ENCODE peak calls at places on chromosomes 13 and 19, in five cellular contexts. G, W, R, A and O are unnamed samples.

GRCh38 chr13:53336441-53337160 is 308.0 kb downstream of the OLFM4 start:
- DNase-seq in W (no peak), G (no peak), A (no peak), R (no peak), O (no peak)

GRCh38 chr19:3821857-3822364 is 35.7 kb upstream of the MATK start:
- DNase-seq in W (peak; percentile 99), G (peak; percentile 26), R (no peak), A (no peak), O (no peak)

GRCh38 chr13:89726690-89727435 is 1620.6 kb upstream of the MIR17HG start:
- DNase-seq in G (no peak), W (no peak), R (no peak), A (no peak), O (no peak)

GRCh38 chr13:77002590-77003190 is 10.8 kb downstream of the CLN5 start:
- DNase-seq in R (no peak), A (no peak), G (no peak), W (no peak), O (no peak)

GRCh38 chr19:6125571-6125989 is 9.9 kb upstream of the ACSBG2 start:
- DNase-seq in W (peak; percentile 56), R (no peak), A (peak; percentile 24), G (no peak), O (no peak)

GRCh38 chr13:30551194-30551593 is 66.5 kb upstream of the USPL1 start:
- DNase-seq in G (no peak), A (no peak), R (no peak), W (no peak), O (no peak)

GRCh38 chr13:26541041-26541440 is 16.4 kb upstream of the WASF3 start:
- DNase-seq in W (no peak), R (no peak), A (no peak), G (no peak), O (no peak)

GRCh38 chr19:12868540-12869112 is 12.6 kb downstream of the DNASE2 start:
- DNase-seq in G (no peak), W (peak; percentile 76), R (no peak), A (no peak), O (no peak)

GRCh38 chr19:23403581-23404324 is 8.5 kb upstream of the ZNF91 start:
- DNase-seq in R (no peak), G (no peak), W (no peak), A (no peak), O (peak; percentile 55)

GRCh38 chr19:28289294-28290063 is 923.5 kb downstream of the UQCRFS1 start:
- DNase-seq in R (no peak), W (no peak), G (no peak), A (no peak), O (no peak)
- TF ChIP-seq EP300 in R (no peak), W (no peak), G (no peak), A (no peak), O (no peak)

DNA sequence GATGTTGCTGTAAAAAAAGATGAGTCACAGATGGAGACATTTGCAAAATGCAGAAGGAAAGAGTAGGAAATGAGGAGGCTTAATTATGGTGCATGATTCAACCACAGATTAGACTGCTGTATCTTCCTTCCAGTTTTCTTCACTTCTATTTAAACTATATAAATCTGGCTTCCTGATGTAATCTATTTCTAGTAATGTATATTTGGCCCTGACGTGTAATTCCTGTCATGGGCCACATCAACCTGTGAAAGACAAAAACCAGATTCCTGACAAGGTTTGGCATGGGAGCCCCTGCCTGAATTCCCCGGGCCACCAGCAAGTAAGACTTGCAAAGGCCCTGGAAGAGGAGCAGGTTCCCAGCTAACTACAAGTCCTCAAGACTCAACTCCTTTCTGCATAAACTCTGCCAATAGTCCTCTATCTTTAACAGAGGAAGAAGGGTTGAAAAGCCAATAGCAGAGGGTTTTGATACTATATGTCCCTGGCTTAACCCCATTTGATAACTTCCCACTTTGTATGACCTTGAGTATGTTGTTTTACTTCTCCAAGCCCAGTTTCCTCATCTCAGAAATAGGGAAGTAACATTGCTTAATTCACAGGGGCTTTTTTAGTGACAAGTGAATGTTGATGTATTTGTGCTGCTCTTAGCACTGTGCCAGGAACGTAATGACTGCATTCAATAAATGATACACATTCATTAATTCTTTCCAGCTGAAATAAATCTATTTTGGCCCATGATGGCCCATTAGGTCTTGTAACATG is 172.7 kb downstream of the SPRY2 start:
- DNase-seq in W (no peak), A (no peak), G (no peak), R (no peak), O (no peak)
- H3K27ac ChIP-seq in W (no peak overlapping the region), A (no peak overlapping the region), G (no peak overlapping the region), R (no peak overlapping the region), O (no peak overlapping the region)

GRCh38 chr13:99331881-99332293 is 24.7 kb upstream of the GPR183 start:
- DNase-seq in A (no peak), G (no peak), R (no peak), W (peak; percentile 29), O (peak; percentile 31)
- TF ChIP-seq EP300 in A (no peak), G (no peak), R (no peak), W (no peak), O (no peak)

GRCh38 chr19:35543280-35544109 is 1.9 kb upstream of the TMEM147 start:
- DNase-seq in G (no peak), R (no peak), W (no peak), A (no peak), O (no peak)

GRCh38 chr19:35546532-35546931 is 1.1 kb downstream of the TMEM147 start:
- DNase-seq in G (no peak), R (no peak), A (no peak), W (no peak), O (no peak)

GRCh38 chr19:35545855-35546381 is 492 bp downstream of the TMEM147 start:
- DNase-seq in A (peak; percentile 44), W (no peak), G (no peak), R (no peak), O (no peak)

GRCh38 chr19:35544110-35544802 is 1.2 kb upstream of the TMEM147 start:
- DNase-seq in G (no peak), A (no peak), W (no peak), R (no peak), O (no peak)

GRCh38 chr19:35545001-35545854 is at the start of gene TMEM147:
- DNase-seq in R (peak; percentile 91), W (peak; percentile 95), A (peak; percentile 95), G (peak; percentile 86), O (peak; percentile 96)
- H3K27ac ChIP-seq in R (peak within 1 kb of the TSS; percentile 82), W (peak within 1 kb of the TSS; percentile 78), A (peak within 1 kb of the TSS; percentile 44), G (peak within 1 kb of the TSS; percentile 54), O (peak within 1 kb of the TSS; percentile 87)

DNA sequence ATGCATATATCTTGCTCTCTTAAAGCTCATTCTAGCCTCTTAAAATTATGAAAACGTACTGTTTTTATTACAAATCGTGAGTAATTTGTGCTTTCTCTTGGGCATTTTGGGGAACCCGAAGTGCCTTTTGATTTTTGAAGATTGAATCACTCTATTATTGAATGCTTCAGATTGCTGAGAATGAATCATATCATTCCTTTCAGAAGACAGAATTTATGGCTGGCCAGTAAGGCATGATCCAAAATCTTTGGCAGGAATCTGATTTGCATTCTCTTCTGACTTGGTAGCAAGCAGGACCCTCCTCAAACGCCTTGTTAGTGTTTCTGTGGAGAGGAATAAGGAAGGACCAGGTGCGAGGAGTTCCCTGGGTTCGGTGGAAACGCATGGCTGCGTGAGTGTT is 49.5 kb downstream of the STARD13 start:
- DNase-seq in R (no peak), G (no peak), A (no peak), W (no peak), O (no peak)
- TF ChIP-seq EP300 in R (no peak), G (peak; percentile 67), A (no peak), W (no peak), O (no peak)

GRCh38 chr13:40230833-40231266 is 435.6 kb downstream of the FOXO1 start:
- DNase-seq in G (no peak), A (no peak), W (no peak), R (no peak), O (no peak)
- H3K27ac ChIP-seq in G (no peak overlapping the region), A (no peak overlapping the region), W (no peak overlapping the region), R (peak overlapping the region; percentile 2), O (peak overlapping the region; percentile 62)

GRCh38 chr19:1261863-1262686 is 7.1 kb upstream of the CIRBP start:
- DNase-seq in A (peak; percentile 79), R (peak; percentile 88), G (peak; percentile 41), W (no peak), O (no peak)
- TF ChIP-seq EP300 in A (no peak), R (no peak), G (peak; percentile 33), W (no peak), O (no peak)

GRCh38 chr13:110465696-110466095 is 95.8 kb downstream of the RAB20 start:
- DNase-seq in W (no peak), R (no peak), G (no peak), A (no peak), O (no peak)

GRCh38 chr13:110468986-110469495 is 92.5 kb downstream of the RAB20 start:
- DNase-seq in A (no peak), R (no peak), G (no peak), W (no peak), O (no peak)

GRCh38 chr13:110469597-110469996 is 91.9 kb downstream of the RAB20 start:
- DNase-seq in R (no peak), G (no peak), A (no peak), W (no peak), O (no peak)

GRCh38 chr13:110466261-110466660 is 95.3 kb downstream of the RAB20 start:
- DNase-seq in A (no peak), R (no peak), W (no peak), G (no peak), O (no peak)

GRCh38 chr13:110467516-110467915 is 94.0 kb downstream of the RAB20 start:
- DNase-seq in A (no peak), R (no peak), W (no peak), G (no peak), O (no peak)
- H3K27ac ChIP-seq in A (no peak overlapping the region), R (no peak overlapping the region), W (no peak overlapping the region), G (no peak overlapping the region), O (no peak overlapping the region)

GRCh38 chr19:35739275-35740107 is 2.8 kb downstream of the IGFLR1 start:
- DNase-seq in R (no peak), W (peak; percentile 59), A (peak; percentile 62), G (no peak), O (no peak)

GRCh38 chr19:35741216-35741541 is 1.1 kb downstream of the IGFLR1 start:
- DNase-seq in A (no peak), R (no peak), W (no peak), G (no peak), O (no peak)

GRCh38 chr19:35742121-35742724 is at the start of gene IGFLR1:
- DNase-seq in A (no peak), W (no peak), G (no peak), R (no peak), O (no peak)

GRCh38 chr19:35740108-35740422 is 2.2 kb downstream of the IGFLR1 start:
- DNase-seq in R (no peak), A (no peak), W (no peak), G (no peak), O (no peak)

DNA sequence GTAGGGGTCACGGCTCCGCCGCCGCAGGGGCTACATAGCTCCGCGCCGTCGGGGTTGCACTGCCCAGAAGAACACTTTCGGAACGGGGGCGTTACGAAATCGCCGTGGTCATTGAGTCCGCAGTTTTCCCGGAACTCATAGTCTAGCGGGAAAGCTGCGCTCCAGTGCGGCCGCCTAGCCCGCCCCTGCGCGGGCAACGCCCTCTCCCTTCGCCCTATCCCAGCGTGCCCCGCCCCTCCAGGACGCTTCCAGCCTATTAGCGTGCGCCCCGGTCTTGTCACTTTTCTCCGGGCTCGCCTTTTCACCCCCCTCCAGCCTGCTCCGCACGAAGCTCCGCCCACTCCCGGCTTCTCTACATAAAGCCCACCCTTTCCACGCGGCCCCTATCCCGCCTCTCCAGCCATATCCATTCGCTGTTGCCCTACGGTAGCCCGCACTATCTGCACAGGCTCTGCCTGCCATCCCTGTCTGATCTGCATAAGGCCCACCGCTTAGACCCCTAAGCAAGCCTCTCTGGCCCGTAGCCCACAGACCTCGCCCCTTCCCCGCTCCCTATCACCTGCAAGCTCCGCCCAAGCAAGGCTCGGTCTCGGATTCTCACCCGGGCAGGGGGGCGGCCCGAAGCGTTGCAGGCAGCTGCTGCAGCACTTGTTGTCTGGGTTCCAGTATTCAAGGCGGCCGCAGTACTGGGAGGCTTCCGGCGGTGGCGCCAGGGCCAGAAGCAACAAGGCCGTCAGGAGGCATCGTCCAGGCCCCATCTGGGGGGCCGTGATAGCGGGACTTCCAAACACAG is 1.6 kb downstream of the IGFLR1 start:
- DNase-seq in W (peak; percentile 96), R (peak; percentile 99), A (peak; percentile 99), G (peak; percentile 97), O (peak; percentile 99)
- TF ChIP-seq EP300 in W (no peak), R (peak; percentile 17), A (peak; percentile 98), G (peak; percentile 80), O (peak; percentile 86)